ENCODE peak calls at places on chromosomes 7 and 10, in six cellular contexts. One of them, this sample, is unnamed.

GRCh38 chr10:72170263-72170662 is 45.5 kb upstream of the ANAPC16 start:
- DNase-seq in neuronal stem cell: no peak
- DNase-seq in IMR-90: no peak
- DNase-seq in H9: no peak
- DNase-seq in H1: no peak
- DNase-seq in trophoblast cell: no peak
- DNase-seq in this sample: no peak

GRCh38 chr10:101134299-101135127 is 3.4 kb downstream of the TLX1 start:
- DNase-seq in neuronal stem cell: no peak
- DNase-seq in IMR-90: no peak
- DNase-seq in H9: no peak
- DNase-seq in H1: no peak
- DNase-seq in trophoblast cell: no peak
- DNase-seq in this sample: peak; percentile 15

GRCh38 chr7:129222064-129222463 is 2.8 kb upstream of the AHCYL2 start:
- DNase-seq in neuronal stem cell: no peak
- DNase-seq in IMR-90: no peak
- DNase-seq in H9: no peak
- DNase-seq in H1: no peak
- DNase-seq in trophoblast cell: no peak
- DNase-seq in this sample: no peak

GRCh38 chr10:43166207-43166878 is 28.1 kb downstream of the CSGALNACT2 start:
- DNase-seq in neuronal stem cell: no peak
- DNase-seq in IMR-90: peak; percentile 19
- DNase-seq in H9: no peak
- DNase-seq in H1: no peak
- DNase-seq in trophoblast cell: no peak
- DNase-seq in this sample: no peak

GRCh38 chr10:43749145-43749576 is 100.5 kb upstream of the ZNF32 start:
- DNase-seq in neuronal stem cell: no peak
- DNase-seq in IMR-90: no peak
- DNase-seq in H9: no peak
- DNase-seq in H1: no peak
- DNase-seq in trophoblast cell: no peak
- DNase-seq in this sample: no peak

GRCh38 chr7:132464740-132465139 is 111.5 kb downstream of the PLXNA4 start:
- DNase-seq in neuronal stem cell: no peak
- DNase-seq in IMR-90: no peak
- DNase-seq in H9: no peak
- DNase-seq in H1: no peak
- DNase-seq in trophoblast cell: peak; percentile 4
- DNase-seq in this sample: no peak

GRCh38 chr10:62268027-62268398 is 631 bp downstream of the RTKN2 start:
- DNase-seq in neuronal stem cell: no peak
- DNase-seq in IMR-90: no peak
- DNase-seq in H9: no peak
- DNase-seq in H1: no peak
- DNase-seq in trophoblast cell: no peak
- DNase-seq in this sample: no peak

GRCh38 chr7:71264005-71264404 is 132.1 kb downstream of the GALNT17 start:
- DNase-seq in neuronal stem cell: no peak
- DNase-seq in IMR-90: no peak
- DNase-seq in H9: no peak
- DNase-seq in H1: no peak
- DNase-seq in trophoblast cell: no peak
- DNase-seq in this sample: no peak

GRCh38 chr7:48046458-48046857 is 11.1 kb downstream of the C7orf57 start:
- DNase-seq in neuronal stem cell: no peak
- DNase-seq in IMR-90: no peak
- DNase-seq in H9: no peak
- DNase-seq in H1: no peak
- DNase-seq in trophoblast cell: no peak
- DNase-seq in this sample: no peak

GRCh38 chr7:119842337-119842736 is 430.6 kb upstream of the KCND2 start:
- DNase-seq in neuronal stem cell: no peak
- DNase-seq in IMR-90: no peak
- DNase-seq in H9: no peak
- DNase-seq in H1: no peak
- DNase-seq in trophoblast cell: no peak
- DNase-seq in this sample: no peak

GRCh38 chr10:59954296-59954695 is 47.9 kb upstream of the CCDC6 start:
- DNase-seq in neuronal stem cell: no peak
- DNase-seq in IMR-90: peak; percentile 1
- DNase-seq in H9: no peak
- DNase-seq in H1: no peak
- DNase-seq in trophoblast cell: no peak
- DNase-seq in this sample: no peak

GRCh38 chr10:122571892-122572291 is 11.3 kb downstream of the DMBT1 start:
- DNase-seq in neuronal stem cell: no peak
- DNase-seq in IMR-90: no peak
- DNase-seq in H9: no peak
- DNase-seq in H1: no peak
- DNase-seq in trophoblast cell: no peak
- DNase-seq in this sample: no peak

GRCh38 chr10:76388321-76388720 is 956.9 kb downstream of the LRMDA start:
- DNase-seq in neuronal stem cell: no peak
- DNase-seq in IMR-90: peak; percentile 29
- DNase-seq in H9: no peak
- DNase-seq in H1: no peak
- DNase-seq in trophoblast cell: no peak
- DNase-seq in this sample: no peak

GRCh38 chr10:99598781-99599481 is 21.3 kb downstream of the SLC25A28 start:
- DNase-seq in neuronal stem cell: no peak
- DNase-seq in IMR-90: no peak
- DNase-seq in H9: no peak
- DNase-seq in H1: no peak
- DNase-seq in trophoblast cell: no peak
- DNase-seq in this sample: no peak

GRCh38 chr10:91104185-91105041 is 116.0 kb upstream of the PCGF5 start:
- DNase-seq in neuronal stem cell: no peak
- DNase-seq in IMR-90: no peak
- DNase-seq in H9: no peak
- DNase-seq in H1: no peak
- DNase-seq in trophoblast cell: no peak
- DNase-seq in this sample: no peak

GRCh38 chr7:116802144-116802747 is 60.1 kb upstream of the CAPZA2 start:
- DNase-seq in neuronal stem cell: peak; percentile 20
- DNase-seq in IMR-90: peak; percentile 25
- DNase-seq in H9: no peak
- DNase-seq in H1: no peak
- DNase-seq in trophoblast cell: peak; percentile 62
- DNase-seq in this sample: no peak

GRCh38 chr10:75772153-75772887 is 340.9 kb downstream of the LRMDA start:
- DNase-seq in neuronal stem cell: no peak
- DNase-seq in IMR-90: no peak
- DNase-seq in H9: no peak
- DNase-seq in H1: no peak
- DNase-seq in trophoblast cell: no peak
- DNase-seq in this sample: peak; percentile 30

GRCh38 chr10:132479603-132480221 is 57.9 kb upstream of the INPP5A start:
- DNase-seq in neuronal stem cell: no peak
- DNase-seq in IMR-90: no peak
- DNase-seq in H9: no peak
- DNase-seq in H1: no peak
- DNase-seq in trophoblast cell: no peak
- DNase-seq in this sample: no peak

GRCh38 chr10:33026422-33026821 is 68.4 kb upstream of the ITGB1 start:
- DNase-seq in neuronal stem cell: no peak
- DNase-seq in IMR-90: no peak
- DNase-seq in H9: no peak
- DNase-seq in H1: no peak
- DNase-seq in trophoblast cell: no peak
- DNase-seq in this sample: no peak

GRCh38 chr7:50307368-50308012 is 3.0 kb downstream of the IKZF1 start:
- DNase-seq in neuronal stem cell: no peak
- DNase-seq in IMR-90: no peak
- DNase-seq in H9: no peak
- DNase-seq in H1: no peak
- DNase-seq in trophoblast cell: no peak
- DNase-seq in this sample: no peak

GRCh38 chr10:79357180-79357579 is 9.9 kb downstream of the PPIF start:
- DNase-seq in neuronal stem cell: no peak
- DNase-seq in IMR-90: no peak
- DNase-seq in H9: peak; percentile 22
- DNase-seq in H1: no peak
- DNase-seq in trophoblast cell: no peak
- DNase-seq in this sample: no peak

GRCh38 chr10:117391436-117392205 is 16.4 kb upstream of the PDZD8 start:
- DNase-seq in neuronal stem cell: no peak
- DNase-seq in IMR-90: peak; percentile 30
- DNase-seq in H9: no peak
- DNase-seq in H1: no peak
- DNase-seq in trophoblast cell: no peak
- DNase-seq in this sample: no peak

GRCh38 chr10:99234739-99235468 is 748 bp downstream of the HPSE2 start:
- DNase-seq in neuronal stem cell: peak; percentile 72
- DNase-seq in IMR-90: peak; percentile 0
- DNase-seq in H9: no peak
- DNase-seq in H1: no peak
- DNase-seq in trophoblast cell: peak; percentile 13
- DNase-seq in this sample: peak; percentile 78

GRCh38 chr7:129782257-129783096 is 170.3 kb downstream of the UBE2H start:
- DNase-seq in neuronal stem cell: peak; percentile 18
- DNase-seq in IMR-90: no peak
- DNase-seq in H9: no peak
- DNase-seq in H1: no peak
- DNase-seq in trophoblast cell: no peak
- DNase-seq in this sample: no peak

GRCh38 chr10:119542990-119543813 is 683 bp upstream of the RGS10 start:
- DNase-seq in neuronal stem cell: peak; percentile 44
- DNase-seq in IMR-90: peak; percentile 49
- DNase-seq in H9: peak; percentile 61
- DNase-seq in H1: no peak
- DNase-seq in trophoblast cell: no peak
- DNase-seq in this sample: peak; percentile 65

GRCh38 chr7:47266131-47266706 is 315.7 kb downstream of the TNS3 start:
- DNase-seq in neuronal stem cell: peak; percentile 60
- DNase-seq in IMR-90: peak; percentile 68
- DNase-seq in H9: peak; percentile 68
- DNase-seq in H1: peak; percentile 36
- DNase-seq in trophoblast cell: peak; percentile 70
- DNase-seq in this sample: peak; percentile 83

GRCh38 chr7:43553999-43554398 is 28.9 kb upstream of the STK17A start:
- DNase-seq in neuronal stem cell: no peak
- DNase-seq in IMR-90: no peak
- DNase-seq in H9: no peak
- DNase-seq in H1: no peak
- DNase-seq in trophoblast cell: peak; percentile 88
- DNase-seq in this sample: no peak

GRCh38 chr7:20220824-20221547 is 3.8 kb upstream of the MACC1 start:
- DNase-seq in neuronal stem cell: no peak
- DNase-seq in IMR-90: peak; percentile 97
- DNase-seq in H9: no peak
- DNase-seq in H1: no peak
- DNase-seq in trophoblast cell: no peak
- DNase-seq in this sample: peak; percentile 95

DNA sequence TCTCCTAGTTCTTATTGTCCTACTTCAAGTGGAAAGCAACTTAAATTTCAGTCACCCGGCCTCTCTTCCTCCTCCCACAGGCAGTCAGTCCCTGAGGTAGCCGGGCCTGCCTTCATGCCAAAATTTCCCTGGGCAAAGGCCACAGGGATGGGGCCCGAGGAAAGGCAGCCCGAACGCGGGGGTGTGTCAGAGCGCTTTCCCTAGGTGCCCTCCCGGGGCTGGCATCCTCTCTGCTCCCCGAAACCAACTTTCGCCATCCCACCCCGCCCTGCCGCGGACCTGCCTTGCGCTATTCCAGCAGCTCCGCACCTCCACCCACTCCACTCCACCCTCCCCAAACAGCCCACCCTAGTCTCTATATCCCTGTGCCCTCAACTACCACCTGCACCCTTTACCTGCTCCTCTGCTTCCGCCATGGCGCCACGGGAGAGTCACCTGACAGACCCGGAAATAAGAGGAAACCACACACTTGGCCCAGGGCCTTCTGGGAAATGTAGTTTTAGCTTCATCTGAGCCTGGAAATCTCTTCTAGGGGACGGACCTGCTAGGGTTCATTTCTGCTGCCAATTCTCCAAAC is at the start of gene VPS41:
- DNase-seq in neuronal stem cell: peak; percentile 59
- DNase-seq in IMR-90: peak; percentile 69
- DNase-seq in H9: peak; percentile 83
- DNase-seq in H1: no peak
- DNase-seq in trophoblast cell: peak; percentile 57
- DNase-seq in this sample: peak; percentile 81
- H3K4me1 ChIP-seq in neuronal stem cell: peaks cover 4% of the 10 kb centered on the region
- H3K4me1 ChIP-seq in IMR-90: no peaks in the 10 kb centered on the region
- H3K4me1 ChIP-seq in H9: no peaks in the 10 kb centered on the region
- H3K4me1 ChIP-seq in H1: peaks cover 2% of the 10 kb centered on the region
- H3K4me1 ChIP-seq in trophoblast cell: no peaks in the 10 kb centered on the region
- H3K4me1 ChIP-seq in this sample: peaks cover 1% of the 10 kb centered on the region

GRCh38 chr7:37245544-37245943 is 203.1 kb downstream of the ELMO1 start:
- DNase-seq in neuronal stem cell: no peak
- DNase-seq in IMR-90: no peak
- DNase-seq in H9: no peak
- DNase-seq in H1: no peak
- DNase-seq in trophoblast cell: no peak
- DNase-seq in this sample: no peak
- H3K14ac ChIP-seq in neuronal stem cell: no peak overlapping the region
- H3K14ac ChIP-seq in IMR-90: no peak overlapping the region
- H3K14ac ChIP-seq in H9: no peak overlapping the region
- H3K14ac ChIP-seq in H1: peak overlapping the region; percentile 28
- H3K14ac ChIP-seq in trophoblast cell: no peak overlapping the region
- H3K14ac ChIP-seq in this sample: no peak overlapping the region

DNA sequence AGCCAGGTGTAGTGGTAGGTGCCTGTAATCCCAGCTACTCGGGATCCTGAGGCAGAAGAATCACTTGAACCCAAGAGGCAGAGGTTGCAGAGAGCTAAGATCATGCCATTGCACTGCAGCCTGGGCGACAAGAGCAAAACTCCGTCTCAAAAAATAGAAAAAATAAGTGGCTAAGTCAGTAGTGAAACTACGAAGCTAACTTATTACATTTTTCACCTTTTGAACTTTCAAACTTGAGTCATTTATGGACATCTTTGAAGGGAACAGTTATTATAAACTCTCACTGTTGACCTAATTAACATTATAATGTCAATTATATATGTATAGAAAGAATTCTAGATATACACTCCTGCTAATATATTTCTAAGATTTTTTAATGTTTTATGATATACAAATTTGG is 541.5 kb upstream of the C7orf33 start:
- DNase-seq in neuronal stem cell: no peak
- DNase-seq in IMR-90: no peak
- DNase-seq in H9: no peak
- DNase-seq in H1: no peak
- DNase-seq in trophoblast cell: no peak
- DNase-seq in this sample: no peak
- H4K8ac ChIP-seq in neuronal stem cell: no peak overlapping the region
- H4K8ac ChIP-seq in IMR-90: no peak overlapping the region
- H4K8ac ChIP-seq in H9: no peak overlapping the region
- H4K8ac ChIP-seq in H1: no peak overlapping the region
- H4K8ac ChIP-seq in trophoblast cell: no peak overlapping the region
- H4K8ac ChIP-seq in this sample: no peak overlapping the region

DNA sequence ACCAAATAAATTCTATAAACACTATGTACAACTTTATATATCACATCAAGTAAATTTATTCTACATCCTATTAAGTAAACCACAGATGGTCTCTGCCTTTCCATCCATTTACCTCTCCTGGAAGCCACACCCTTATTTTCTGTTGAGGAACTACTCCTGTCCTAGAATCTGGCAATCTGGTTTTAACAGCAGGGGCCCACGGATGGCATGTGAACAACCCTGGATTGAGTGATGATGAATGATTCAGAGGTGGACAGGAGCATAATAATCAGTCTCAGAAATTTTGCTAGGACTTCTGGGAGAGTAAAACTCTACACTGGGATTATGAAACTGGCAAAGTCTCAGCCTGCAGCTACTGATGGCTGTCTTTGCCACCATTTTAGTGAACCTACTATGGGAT is 54.1 kb downstream of the CDK6 start:
- DNase-seq in neuronal stem cell: no peak
- DNase-seq in IMR-90: no peak
- DNase-seq in H9: no peak
- DNase-seq in H1: no peak
- DNase-seq in trophoblast cell: no peak
- DNase-seq in this sample: no peak
- H3K4me1 ChIP-seq in neuronal stem cell: peaks cover 1% of the 10 kb centered on the region
- H3K4me1 ChIP-seq in IMR-90: peaks cover 22% of the 10 kb centered on the region
- H3K4me1 ChIP-seq in H9: no peaks in the 10 kb centered on the region
- H3K4me1 ChIP-seq in H1: peaks cover 5% of the 10 kb centered on the region
- H3K4me1 ChIP-seq in trophoblast cell: no peaks in the 10 kb centered on the region
- H3K4me1 ChIP-seq in this sample: no peaks in the 10 kb centered on the region

This sample was measured in mesenchymal stem cell.